ENCODE peak calls at places on chromosomes 7 and 10, in seven cellular contexts. U is H9, K is IMR-90, O is mesendoderm, R is neuronal stem cell, E is trophoblast cell, W is H1. H is an unnamed sample. For H3K4me1, the result is how much of the 10 kb centered on the place peaks cover.

GRCh38 chr10:26423722-26424121 is 14.4 kb upstream of the APBB1IP start:
- DNase-seq in R (no peak), U (no peak), W (no peak), E (no peak), K (no peak), O (no peak), H (no peak)

GRCh38 chr10:66455304-66455703 is 470.5 kb upstream of the LRRTM3 start:
- DNase-seq in U (no peak), K (no peak), W (no peak), O (peak), R (no peak), E (no peak), H (no peak)

GRCh38 chr7:139666501-139666900 is 111.3 kb downstream of the HIPK2 start:
- DNase-seq in R (no peak), W (no peak), O (no peak), U (no peak), K (no peak), E (no peak), H (no peak)

GRCh38 chr7:105611856-105612775 is 30.8 kb upstream of the EFCAB10 start:
- DNase-seq in U (no peak), R (no peak), K (peak), E (no peak), W (no peak), O (no peak), H (peak)

GRCh38 chr10:126009590-126009989 is 113.2 kb downstream of the FANK1 start:
- DNase-seq in E (no peak), R (no peak), K (no peak), U (no peak), O (no peak), W (no peak), H (no peak)

GRCh38 chr10:94413374-94413773 is 11.0 kb downstream of the TBC1D12 start:
- DNase-seq in R (no peak), W (no peak), O (no peak), K (no peak), U (no peak), E (no peak), H (no peak)

GRCh38 chr7:121366852-121367431 is 29.2 kb downstream of the FAM3C start:
- DNase-seq in O (peak), W (no peak), U (no peak), R (peak), K (peak), E (peak), H (peak)

GRCh38 chr7:42869131-42870020 is 42.5 kb downstream of the C7orf25 start:
- DNase-seq in R (no peak), E (no peak), W (no peak), O (no peak), U (no peak), K (no peak), H (peak)

GRCh38 chr10:8053446-8054242 is 844 bp upstream of the GATA3 start:
- DNase-seq in R (peak), K (peak), U (peak), W (peak), O (peak), E (peak), H (peak)

GRCh38 chr10:12803781-12804180 is 197.7 kb downstream of the CCDC3 start:
- DNase-seq in W (no peak), K (no peak), E (no peak), U (no peak), O (no peak), R (no peak), H (no peak)

GRCh38 chr10:71747039-71747807 is 26.1 kb downstream of the VSIR start:
- DNase-seq in W (no peak), U (no peak), O (no peak), R (no peak), E (no peak), K (no peak), H (no peak)

GRCh38 chr10:97154789-97155188 is 31.0 kb downstream of the SLIT1 start:
- DNase-seq in R (no peak), K (no peak), W (no peak), O (no peak), U (no peak), E (no peak), H (no peak)

DNA sequence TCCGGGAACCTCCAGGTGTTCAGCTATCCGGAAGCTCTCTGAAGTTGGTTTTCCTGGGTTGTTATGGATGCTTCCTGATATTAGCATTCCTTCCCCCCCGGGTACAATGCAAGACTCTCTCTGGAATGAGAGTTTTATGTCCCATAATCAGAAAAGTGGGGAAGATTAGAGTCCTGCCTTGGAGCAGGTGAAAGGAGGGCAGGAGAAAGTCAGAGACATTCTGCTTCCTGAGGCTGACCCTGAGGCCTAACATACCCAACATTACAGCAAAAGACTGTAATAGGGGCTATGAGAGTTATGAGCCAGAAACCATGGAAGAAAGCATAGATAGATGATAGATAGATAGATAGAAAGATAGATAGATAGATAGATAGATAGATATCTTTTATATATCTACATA is 36.9 kb downstream of the PRPS1L1 start:
- DNase-seq in O (no peak), R (no peak), W (no peak), E (peak), U (no peak), K (no peak), H (no peak)
- H2BK5ac ChIP-seq in O (no peak), R (no peak), W (no peak), E (no peak), U (no peak), K (no peak), H (no peak)

GRCh38 chr10:124093076-124093773 is at the start of gene CHST15:
- DNase-seq in R (peak), W (peak), E (no peak), O (peak), U (peak), K (no peak), H (peak)
- H3K4me1 ChIP-seq in R (under half), W (under half), E (under half), O (under half), U (under half), K (under half), H (under half)

GRCh38 chr7:33762153-33762902 is 143.0 kb upstream of the BMPER start:
- DNase-seq in R (no peak), E (no peak), U (no peak), O (peak), W (no peak), K (no peak), H (no peak)
- H3K9ac ChIP-seq in R (no peak), E (no peak), U (no peak), O (peak), W (no peak), K (no peak), H (no peak)

DNA sequence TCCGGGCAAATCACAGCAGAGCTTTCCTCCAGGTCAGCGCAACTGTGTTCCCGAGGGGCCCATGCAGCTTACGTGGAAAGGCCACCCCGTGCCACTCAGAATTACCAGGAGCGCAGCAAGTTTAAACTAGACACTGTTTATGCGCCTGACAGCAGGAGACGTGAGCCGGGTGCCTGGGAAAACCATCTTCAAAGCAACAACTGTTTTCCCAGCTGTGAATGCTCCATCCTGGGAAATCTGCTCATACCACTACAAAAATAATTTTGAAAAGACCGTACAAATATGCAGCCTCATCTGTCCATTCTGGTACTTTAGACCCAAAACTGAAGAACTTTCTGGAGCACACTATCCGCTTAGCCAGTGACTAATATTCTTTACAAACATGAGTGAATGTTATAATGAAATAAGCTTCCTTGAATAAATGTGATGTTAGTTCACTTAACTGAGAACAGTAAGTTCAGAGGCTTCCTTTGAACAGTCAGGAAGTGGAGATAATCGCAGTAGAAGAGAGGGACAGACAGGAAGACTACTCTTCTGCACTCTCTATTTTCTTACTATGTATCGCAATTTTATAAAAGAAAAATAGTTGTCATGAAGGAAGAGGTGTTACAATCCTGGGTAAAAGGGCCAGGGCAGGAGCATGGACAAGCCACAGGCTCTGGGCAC is 16.7 kb downstream of the GPER1 start:
- DNase-seq in R (no peak), K (no peak), E (no peak), W (no peak), O (no peak), U (no peak), H (no peak)
- H2BK5ac ChIP-seq in R (peak), K (no peak), E (no peak), W (no peak), O (no peak), U (no peak), H (no peak)

DNA sequence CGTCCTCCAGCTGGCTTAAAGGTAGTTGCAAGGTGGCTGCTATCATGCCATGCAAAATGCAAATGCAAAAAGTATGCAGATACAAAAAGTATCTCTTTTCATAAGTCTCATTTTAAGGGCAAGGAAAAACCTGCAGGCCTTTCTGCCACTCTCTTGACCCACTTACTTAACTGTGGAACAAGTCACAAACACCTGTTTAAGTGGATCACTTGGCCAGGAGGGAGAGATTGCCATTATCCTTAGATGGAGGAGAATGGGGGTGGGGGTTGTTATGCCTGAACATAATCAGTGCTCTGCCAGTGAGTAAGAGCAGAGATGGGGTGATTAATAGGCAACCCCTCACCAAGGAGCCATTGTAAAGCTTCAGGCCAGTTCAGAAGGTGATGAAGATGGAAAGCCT is 25.1 kb upstream of the HERPUD2 start:
- DNase-seq in W (no peak), E (no peak), K (no peak), O (no peak), R (no peak), U (no peak), H (no peak)
- H3K4me1 ChIP-seq in W (under half), E (under half), K (under half), O (under half), R (under half), U (under half), H (under half)

GRCh38 chr10:124403548-124403947 is 15.2 kb downstream of the OAT start:
- DNase-seq in R (peak), E (peak), K (peak), O (peak), W (peak), U (peak), H (peak)
- H3K9ac ChIP-seq in R (no peak), E (no peak), K (no peak), O (no peak), W (no peak), U (no peak), H (no peak)

GRCh38 chr7:3117488-3118228 is 74.0 kb upstream of the CARD11 start:
- DNase-seq in W (no peak), U (no peak), K (no peak), O (peak), E (no peak), R (no peak), H (no peak)
- H2BK5ac ChIP-seq in W (no peak), U (no peak), K (no peak), O (no peak), E (no peak), R (no peak), H (no peak)

DNA sequence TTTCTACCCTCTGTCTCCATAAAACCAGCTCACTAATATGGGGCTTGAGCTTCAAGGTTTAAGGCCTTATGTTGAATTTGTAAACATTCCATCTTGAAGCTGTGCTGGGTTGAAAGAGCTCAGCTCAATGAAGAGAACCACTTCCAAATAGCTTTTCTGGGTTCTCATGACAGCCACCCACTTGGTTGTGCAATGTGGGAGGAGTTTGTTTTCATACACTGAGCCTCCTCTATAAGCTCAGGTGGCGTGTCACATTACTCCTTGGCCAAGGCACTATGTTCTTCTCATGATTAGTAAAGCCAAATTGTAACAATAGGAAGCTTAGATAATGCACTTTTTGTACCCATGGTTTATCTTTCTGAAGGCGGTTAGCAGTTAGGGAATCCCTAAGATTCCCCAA is 265.6 kb downstream of the PTEN start:
- DNase-seq in R (no peak), E (no peak), O (no peak), K (no peak), U (no peak), W (no peak), H (no peak)
- H3K4me1 ChIP-seq in R (under half), E (under half), O (under half), K (under half), U (under half), W (under half), H (under half)

DNA sequence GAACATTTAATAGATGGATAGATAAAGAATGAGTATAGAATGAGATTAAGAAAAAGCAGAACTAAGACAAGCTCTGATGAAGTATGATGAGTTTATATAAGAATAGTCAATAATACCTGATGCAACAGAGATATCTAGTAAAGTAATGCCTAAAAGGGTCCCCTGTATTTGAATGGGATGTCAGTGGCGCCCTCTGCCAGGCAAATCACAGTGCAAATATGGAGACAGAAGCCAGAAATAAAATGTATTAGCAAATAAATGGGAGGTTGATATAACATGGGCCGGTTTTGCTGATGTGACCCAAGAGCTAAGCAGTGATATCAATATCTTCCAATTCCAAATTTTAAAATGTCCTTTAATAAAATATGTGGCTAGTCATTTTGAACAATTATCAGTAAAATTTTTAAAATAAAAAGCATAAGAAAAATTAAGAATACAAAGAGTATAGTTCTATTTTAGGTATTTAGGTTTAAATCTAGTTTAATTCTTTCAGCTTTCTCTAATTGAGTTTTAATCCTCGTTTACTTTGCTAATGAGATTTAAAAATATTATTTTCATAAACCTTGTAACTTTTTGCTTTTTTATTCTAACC is 62.6 kb downstream of the ADK start:
- DNase-seq in O (peak), W (no peak), K (peak), U (no peak), E (peak), R (no peak), H (peak)
- H3K9ac ChIP-seq in O (no peak), W (no peak), K (no peak), U (no peak), E (no peak), R (no peak), H (no peak)